ENCODE peak calls at places on chromosome 20, in ten cellular contexts. One of them, this sample, is unnamed.

GRCh38 chr20:8735014-8735413 is 333.9 kb upstream of the PLCB4 start:
- DNase-seq in T47D: no peak
- DNase-seq in stimulated activated CD8-positive, alpha-beta memory T cell treated with anti-CD3 and anti-CD28 coated beads, Interleukin-7, amount 100 ng/mL, for 24 hours: no peak
- DNase-seq in T-helper 1 cell: no peak
- DNase-seq in skeletal muscle cell: no peak
- DNase-seq in AG09319: no peak
- DNase-seq in RKO: no peak
- DNase-seq in A549: no peak
- DNase-seq in NCI-H748 treated with DMSO at 0.1 percent for 48 hours: no peak
- DNase-seq in lower lobe of right lung: no peak
- DNase-seq in this sample: no peak

GRCh38 chr20:40814328-40814960 is 125.4 kb upstream of the MAFB start:
- DNase-seq in T47D: no peak
- DNase-seq in stimulated activated CD8-positive, alpha-beta memory T cell treated with anti-CD3 and anti-CD28 coated beads, Interleukin-7, amount 100 ng/mL, for 24 hours: no peak
- DNase-seq in T-helper 1 cell: no peak
- DNase-seq in skeletal muscle cell: no peak
- DNase-seq in AG09319: no peak
- DNase-seq in RKO: no peak
- DNase-seq in A549: no peak
- DNase-seq in NCI-H748 treated with DMSO at 0.1 percent for 48 hours: no peak
- DNase-seq in lower lobe of right lung: no peak
- DNase-seq in this sample: no peak

GRCh38 chr20:258963-259362 is 1.4 kb downstream of the DEFB132 start:
- DNase-seq in T47D: no peak
- DNase-seq in stimulated activated CD8-positive, alpha-beta memory T cell treated with anti-CD3 and anti-CD28 coated beads, Interleukin-7, amount 100 ng/mL, for 24 hours: no peak
- DNase-seq in T-helper 1 cell: no peak
- DNase-seq in skeletal muscle cell: no peak
- DNase-seq in AG09319: no peak
- DNase-seq in RKO: peak
- DNase-seq in A549: peak
- DNase-seq in NCI-H748 treated with DMSO at 0.1 percent for 48 hours: no peak
- DNase-seq in lower lobe of right lung: no peak
- DNase-seq in this sample: no peak

GRCh38 chr20:25987073-25987927 is 290.6 kb upstream of the ZNF337 start:
- DNase-seq in T47D: no peak
- DNase-seq in stimulated activated CD8-positive, alpha-beta memory T cell treated with anti-CD3 and anti-CD28 coated beads, Interleukin-7, amount 100 ng/mL, for 24 hours: no peak
- DNase-seq in T-helper 1 cell: peak
- DNase-seq in skeletal muscle cell: no peak
- DNase-seq in AG09319: no peak
- DNase-seq in RKO: no peak
- DNase-seq in A549: peak
- DNase-seq in NCI-H748 treated with DMSO at 0.1 percent for 48 hours: peak
- DNase-seq in lower lobe of right lung: peak
- DNase-seq in this sample: peak

GRCh38 chr20:15889073-15889923 is 684.0 kb downstream of the KIF16B start:
- DNase-seq in T47D: no peak
- DNase-seq in stimulated activated CD8-positive, alpha-beta memory T cell treated with anti-CD3 and anti-CD28 coated beads, Interleukin-7, amount 100 ng/mL, for 24 hours: no peak
- DNase-seq in T-helper 1 cell: no peak
- DNase-seq in skeletal muscle cell: no peak
- DNase-seq in AG09319: peak
- DNase-seq in RKO: no peak
- DNase-seq in A549: no peak
- DNase-seq in NCI-H748 treated with DMSO at 0.1 percent for 48 hours: no peak
- DNase-seq in lower lobe of right lung: no peak
- DNase-seq in this sample: peak

GRCh38 chr20:14957416-14957815 is 620.0 kb upstream of the FLRT3 start:
- DNase-seq in T47D: no peak
- DNase-seq in stimulated activated CD8-positive, alpha-beta memory T cell treated with anti-CD3 and anti-CD28 coated beads, Interleukin-7, amount 100 ng/mL, for 24 hours: no peak
- DNase-seq in T-helper 1 cell: no peak
- DNase-seq in skeletal muscle cell: no peak
- DNase-seq in AG09319: no peak
- DNase-seq in RKO: no peak
- DNase-seq in A549: no peak
- DNase-seq in NCI-H748 treated with DMSO at 0.1 percent for 48 hours: no peak
- DNase-seq in lower lobe of right lung: no peak
- DNase-seq in this sample: no peak

GRCh38 chr20:49567421-49568256 is at the start of gene PTGIS:
- DNase-seq in T47D: no peak
- DNase-seq in stimulated activated CD8-positive, alpha-beta memory T cell treated with anti-CD3 and anti-CD28 coated beads, Interleukin-7, amount 100 ng/mL, for 24 hours: no peak
- DNase-seq in T-helper 1 cell: no peak
- DNase-seq in skeletal muscle cell: no peak
- DNase-seq in AG09319: no peak
- DNase-seq in RKO: no peak
- DNase-seq in A549: no peak
- DNase-seq in NCI-H748 treated with DMSO at 0.1 percent for 48 hours: no peak
- DNase-seq in lower lobe of right lung: no peak
- DNase-seq in this sample: peak

GRCh38 chr20:17969884-17970409 is 1.1 kb downstream of the MGME1 start:
- DNase-seq in T47D: no peak
- DNase-seq in stimulated activated CD8-positive, alpha-beta memory T cell treated with anti-CD3 and anti-CD28 coated beads, Interleukin-7, amount 100 ng/mL, for 24 hours: no peak
- DNase-seq in T-helper 1 cell: no peak
- DNase-seq in skeletal muscle cell: no peak
- DNase-seq in AG09319: no peak
- DNase-seq in RKO: peak
- DNase-seq in A549: peak
- DNase-seq in NCI-H748 treated with DMSO at 0.1 percent for 48 hours: no peak
- DNase-seq in lower lobe of right lung: peak
- DNase-seq in this sample: peak

GRCh38 chr20:53831812-53832211 is 238.2 kb upstream of the ZNF217 start:
- DNase-seq in T47D: no peak
- DNase-seq in stimulated activated CD8-positive, alpha-beta memory T cell treated with anti-CD3 and anti-CD28 coated beads, Interleukin-7, amount 100 ng/mL, for 24 hours: no peak
- DNase-seq in T-helper 1 cell: no peak
- DNase-seq in skeletal muscle cell: no peak
- DNase-seq in AG09319: peak
- DNase-seq in RKO: no peak
- DNase-seq in A549: no peak
- DNase-seq in NCI-H748 treated with DMSO at 0.1 percent for 48 hours: no peak
- DNase-seq in lower lobe of right lung: no peak
- DNase-seq in this sample: peak

GRCh38 chr20:49045440-49046086 is 549 bp upstream of the CSE1L start:
- DNase-seq in T47D: no peak
- DNase-seq in stimulated activated CD8-positive, alpha-beta memory T cell treated with anti-CD3 and anti-CD28 coated beads, Interleukin-7, amount 100 ng/mL, for 24 hours: peak
- DNase-seq in T-helper 1 cell: no peak
- DNase-seq in skeletal muscle cell: no peak
- DNase-seq in AG09319: no peak
- DNase-seq in RKO: peak
- DNase-seq in A549: no peak
- DNase-seq in NCI-H748 treated with DMSO at 0.1 percent for 48 hours: no peak
- DNase-seq in lower lobe of right lung: peak
- DNase-seq in this sample: no peak

GRCh38 chr20:1533059-1533458 is 24.4 kb downstream of the SIRPD start:
- DNase-seq in T47D: no peak
- DNase-seq in stimulated activated CD8-positive, alpha-beta memory T cell treated with anti-CD3 and anti-CD28 coated beads, Interleukin-7, amount 100 ng/mL, for 24 hours: no peak
- DNase-seq in T-helper 1 cell: no peak
- DNase-seq in skeletal muscle cell: no peak
- DNase-seq in AG09319: no peak
- DNase-seq in RKO: no peak
- DNase-seq in A549: no peak
- DNase-seq in NCI-H748 treated with DMSO at 0.1 percent for 48 hours: no peak
- DNase-seq in lower lobe of right lung: no peak
- DNase-seq in this sample: no peak

GRCh38 chr20:44409132-44409600 is 53.7 kb downstream of the HNF4A start:
- DNase-seq in T47D: no peak
- DNase-seq in stimulated activated CD8-positive, alpha-beta memory T cell treated with anti-CD3 and anti-CD28 coated beads, Interleukin-7, amount 100 ng/mL, for 24 hours: no peak
- DNase-seq in T-helper 1 cell: no peak
- DNase-seq in skeletal muscle cell: no peak
- DNase-seq in AG09319: no peak
- DNase-seq in RKO: no peak
- DNase-seq in A549: no peak
- DNase-seq in NCI-H748 treated with DMSO at 0.1 percent for 48 hours: no peak
- DNase-seq in lower lobe of right lung: no peak
- DNase-seq in this sample: no peak

GRCh38 chr20:33915726-33916331 is 77.9 kb upstream of the RALY start:
- DNase-seq in T47D: peak
- DNase-seq in stimulated activated CD8-positive, alpha-beta memory T cell treated with anti-CD3 and anti-CD28 coated beads, Interleukin-7, amount 100 ng/mL, for 24 hours: peak
- DNase-seq in T-helper 1 cell: peak
- DNase-seq in skeletal muscle cell: no peak
- DNase-seq in AG09319: no peak
- DNase-seq in RKO: peak
- DNase-seq in A549: peak
- DNase-seq in NCI-H748 treated with DMSO at 0.1 percent for 48 hours: no peak
- DNase-seq in lower lobe of right lung: peak
- DNase-seq in this sample: peak

GRCh38 chr20:50304501-50304856 is 113.8 kb downstream of the CEBPB start:
- DNase-seq in T47D: no peak
- DNase-seq in stimulated activated CD8-positive, alpha-beta memory T cell treated with anti-CD3 and anti-CD28 coated beads, Interleukin-7, amount 100 ng/mL, for 24 hours: no peak
- DNase-seq in T-helper 1 cell: no peak
- DNase-seq in skeletal muscle cell: no peak
- DNase-seq in AG09319: peak
- DNase-seq in RKO: no peak
- DNase-seq in A549: no peak
- DNase-seq in NCI-H748 treated with DMSO at 0.1 percent for 48 hours: no peak
- DNase-seq in lower lobe of right lung: no peak
- DNase-seq in this sample: no peak

GRCh38 chr20:1302578-1303541 is 26.1 kb downstream of the SDCBP2 start:
- DNase-seq in T47D: peak
- DNase-seq in stimulated activated CD8-positive, alpha-beta memory T cell treated with anti-CD3 and anti-CD28 coated beads, Interleukin-7, amount 100 ng/mL, for 24 hours: no peak
- DNase-seq in T-helper 1 cell: no peak
- DNase-seq in skeletal muscle cell: no peak
- DNase-seq in AG09319: no peak
- DNase-seq in RKO: peak
- DNase-seq in A549: no peak
- DNase-seq in NCI-H748 treated with DMSO at 0.1 percent for 48 hours: no peak
- DNase-seq in lower lobe of right lung: no peak
- DNase-seq in this sample: no peak

GRCh38 chr20:825710-826421 is 7.6 kb upstream of the FAM110A start:
- DNase-seq in T47D: no peak
- DNase-seq in stimulated activated CD8-positive, alpha-beta memory T cell treated with anti-CD3 and anti-CD28 coated beads, Interleukin-7, amount 100 ng/mL, for 24 hours: no peak
- DNase-seq in T-helper 1 cell: no peak
- DNase-seq in skeletal muscle cell: no peak
- DNase-seq in AG09319: no peak
- DNase-seq in RKO: no peak
- DNase-seq in A549: no peak
- DNase-seq in NCI-H748 treated with DMSO at 0.1 percent for 48 hours: no peak
- DNase-seq in lower lobe of right lung: no peak
- DNase-seq in this sample: no peak

GRCh38 chr20:51650685-51651134 is 108.2 kb upstream of the NFATC2 start:
- DNase-seq in T47D: no peak
- DNase-seq in stimulated activated CD8-positive, alpha-beta memory T cell treated with anti-CD3 and anti-CD28 coated beads, Interleukin-7, amount 100 ng/mL, for 24 hours: no peak
- DNase-seq in T-helper 1 cell: no peak
- DNase-seq in skeletal muscle cell: no peak
- DNase-seq in AG09319: no peak
- DNase-seq in RKO: peak
- DNase-seq in A549: no peak
- DNase-seq in NCI-H748 treated with DMSO at 0.1 percent for 48 hours: no peak
- DNase-seq in lower lobe of right lung: peak
- DNase-seq in this sample: no peak

GRCh38 chr20:31475472-31476312 is 604 bp downstream of the REM1 start:
- DNase-seq in T47D: peak
- DNase-seq in stimulated activated CD8-positive, alpha-beta memory T cell treated with anti-CD3 and anti-CD28 coated beads, Interleukin-7, amount 100 ng/mL, for 24 hours: no peak
- DNase-seq in T-helper 1 cell: no peak
- DNase-seq in skeletal muscle cell: no peak
- DNase-seq in AG09319: no peak
- DNase-seq in RKO: no peak
- DNase-seq in A549: no peak
- DNase-seq in NCI-H748 treated with DMSO at 0.1 percent for 48 hours: no peak
- DNase-seq in lower lobe of right lung: no peak
- DNase-seq in this sample: no peak

GRCh38 chr20:40633123-40633850 is 55.7 kb downstream of the MAFB start:
- DNase-seq in T47D: no peak
- DNase-seq in stimulated activated CD8-positive, alpha-beta memory T cell treated with anti-CD3 and anti-CD28 coated beads, Interleukin-7, amount 100 ng/mL, for 24 hours: no peak
- DNase-seq in T-helper 1 cell: no peak
- DNase-seq in skeletal muscle cell: no peak
- DNase-seq in AG09319: no peak
- DNase-seq in RKO: no peak
- DNase-seq in A549: no peak
- DNase-seq in NCI-H748 treated with DMSO at 0.1 percent for 48 hours: no peak
- DNase-seq in lower lobe of right lung: no peak
- DNase-seq in this sample: no peak

This sample was measured in NCI-H1417.